ENCODE peak calls at places on chromosome 20, in five cellular contexts. P is mesendoderm, Y is cardiac muscle cell, E is right cardiac atrium, F is A549. K is an unnamed sample.

GRCh38 chr20:36717657-36718056 is 28.2 kb downstream of the NDRG3 start:
- DNase-seq in Y (peak; percentile 19), E (no peak), F (no peak), P (peak; percentile 58), K (peak; percentile 21)

GRCh38 chr20:24773751-24774201 is 175.3 kb upstream of the CST7 start:
- DNase-seq in F (peak; percentile 69), P (no peak), Y (no peak), E (no peak), K (no peak)

GRCh38 chr20:7989379-7989778 is 30.2 kb downstream of the TMX4 start:
- DNase-seq in E (no peak), P (no peak), F (no peak), Y (no peak), K (no peak)

GRCh38 chr20:36929290-36929689 is 22.2 kb downstream of the SAMHD1 start:
- DNase-seq in F (no peak), P (no peak), Y (no peak), E (no peak), K (no peak)

GRCh38 chr20:37297066-37297736 is 7.7 kb downstream of the MANBAL start:
- DNase-seq in P (no peak), Y (no peak), E (no peak), F (no peak), K (no peak)

GRCh38 chr20:41524980-41525613 is 93.1 kb downstream of the CHD6 start:
- DNase-seq in Y (peak; percentile 67), E (peak; percentile 88), P (no peak), F (no peak), K (no peak)

GRCh38 chr20:50625986-50626677 is 65.2 kb downstream of the RIPOR3 start:
- DNase-seq in P (peak; percentile 93), F (peak; percentile 67), Y (peak; percentile 71), E (peak; percentile 83), K (no peak)

GRCh38 chr20:25290646-25291431 is 43.0 kb downstream of the PYGB start:
- DNase-seq in E (peak; percentile 58), F (no peak), P (no peak), Y (no peak), K (no peak)

GRCh38 chr20:15487682-15488081 is 1085.6 kb downstream of the KIF16B start:
- DNase-seq in F (no peak), P (peak; percentile 78), Y (no peak), E (no peak), K (no peak)

GRCh38 chr20:39518649-39519048 is 556.5 kb downstream of the DHX35 start:
- DNase-seq in P (no peak), Y (no peak), E (no peak), F (no peak), K (no peak)

GRCh38 chr20:61628480-61628879 is 376.4 kb downstream of the CDH4 start:
- DNase-seq in P (no peak), E (no peak), Y (no peak), F (no peak), K (no peak)

GRCh38 chr20:35467339-35468224 is 12.2 kb downstream of the CEP250 start:
- DNase-seq in F (no peak), Y (peak; percentile 22), E (no peak), P (peak; percentile 54), K (no peak)

GRCh38 chr20:62362991-62363919 is 3.9 kb downstream of the LAMA5 start:
- DNase-seq in Y (no peak), F (no peak), P (peak; percentile 74), E (peak; percentile 74), K (no peak)

GRCh38 chr20:24985802-24986201 is 6.7 kb downstream of the APMAP start:
- DNase-seq in F (no peak), E (no peak), P (no peak), Y (no peak), K (no peak)

GRCh38 chr20:58976095-58976730 is 4.8 kb upstream of the NELFCD start:
- DNase-seq in Y (no peak), P (no peak), E (no peak), F (no peak), K (no peak)

GRCh38 chr20:57590485-57591288 is 29.5 kb downstream of the ZBP1 start:
- DNase-seq in P (no peak), Y (no peak), E (no peak), F (no peak), K (no peak)

GRCh38 chr20:17936791-17937687 is 31.6 kb downstream of the SNX5 start:
- DNase-seq in E (peak; percentile 81), Y (peak; percentile 51), P (peak; percentile 68), F (no peak), K (no peak)

GRCh38 chr20:38119446-38119845 is 45.6 kb downstream of the TGM2 start:
- DNase-seq in E (no peak), F (no peak), Y (no peak), P (no peak), K (no peak)

GRCh38 chr20:846894-847278 is 13.4 kb downstream of the FAM110A start:
- DNase-seq in Y (no peak), P (no peak), F (no peak), E (peak; percentile 65), K (peak; percentile 50)

GRCh38 chr20:10653593-10654288 is 20.1 kb downstream of the JAG1 start:
- DNase-seq in F (no peak), E (peak; percentile 76), Y (peak; percentile 45), P (no peak), K (no peak)

GRCh38 chr20:13784893-13785715 is at the start of the genes ESF1 and NDUFAF5:
- DNase-seq in Y (peak; percentile 97), E (peak; percentile 97), P (peak; percentile 99), F (peak; percentile 97), K (peak; percentile 92)

GRCh38 chr20:43840382-43841070 is 74.1 kb upstream of the TOX2 start:
- DNase-seq in Y (no peak), P (peak; percentile 78), E (no peak), F (peak; percentile 80), K (no peak)

DNA sequence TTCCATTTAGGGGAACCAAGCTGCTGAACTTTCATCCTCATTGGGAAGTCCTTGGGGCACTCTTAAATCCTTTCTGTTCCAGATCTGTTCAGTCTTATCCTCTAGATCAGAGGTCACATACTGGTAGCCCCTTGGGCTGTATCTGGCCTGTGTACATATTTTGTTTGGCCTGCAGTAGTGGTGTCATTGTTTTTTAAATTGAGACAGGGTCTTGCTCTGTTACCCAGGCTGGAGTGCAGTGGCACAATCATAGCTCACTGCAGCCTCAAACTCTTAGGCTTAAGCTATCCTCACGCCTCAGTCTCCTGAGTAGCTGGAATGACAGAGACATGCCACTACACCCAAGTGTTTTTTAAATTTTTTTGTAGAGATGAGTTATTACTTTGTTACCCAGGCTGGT is 14.8 kb downstream of the RALY start:
- DNase-seq in P (no peak), Y (no peak), E (no peak), F (no peak), K (no peak)
- H3K4me1 ChIP-seq in P (peaks cover 11% of the 10 kb centered on the region), Y (peaks cover 11% of the 10 kb centered on the region), E (peaks cover 20% of the 10 kb centered on the region), F (peaks cover 3% of the 10 kb centered on the region), K (peaks cover 86% of the 10 kb centered on the region)

DNA sequence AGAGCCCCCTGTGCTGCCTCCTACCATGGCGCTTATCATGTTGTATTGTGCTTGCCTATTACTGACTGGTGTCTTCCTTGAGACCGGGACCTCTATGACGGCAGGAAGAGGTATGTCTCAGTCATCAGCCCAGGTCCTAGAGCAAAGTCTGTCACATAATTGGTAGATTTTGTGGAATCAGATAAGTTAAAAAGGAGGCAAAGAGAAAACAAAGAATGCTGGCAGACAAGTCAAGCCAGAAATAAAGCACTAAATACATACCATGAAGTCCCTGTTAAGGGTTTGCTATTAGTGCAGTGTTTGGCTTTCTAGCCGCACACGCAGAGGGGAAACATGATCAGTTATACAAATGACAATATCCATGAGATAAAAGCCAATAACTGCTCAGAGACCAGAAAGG is 6.0 kb downstream of the TOMM34 start:
- DNase-seq in F (no peak), Y (no peak), P (no peak), E (no peak), K (no peak)
- H3K4me1 ChIP-seq in F (peaks cover 10% of the 10 kb centered on the region), Y (peaks cover 9% of the 10 kb centered on the region), P (peaks cover 4% of the 10 kb centered on the region), E (no peaks in the 10 kb centered on the region), K (peaks cover 12% of the 10 kb centered on the region)

DNA sequence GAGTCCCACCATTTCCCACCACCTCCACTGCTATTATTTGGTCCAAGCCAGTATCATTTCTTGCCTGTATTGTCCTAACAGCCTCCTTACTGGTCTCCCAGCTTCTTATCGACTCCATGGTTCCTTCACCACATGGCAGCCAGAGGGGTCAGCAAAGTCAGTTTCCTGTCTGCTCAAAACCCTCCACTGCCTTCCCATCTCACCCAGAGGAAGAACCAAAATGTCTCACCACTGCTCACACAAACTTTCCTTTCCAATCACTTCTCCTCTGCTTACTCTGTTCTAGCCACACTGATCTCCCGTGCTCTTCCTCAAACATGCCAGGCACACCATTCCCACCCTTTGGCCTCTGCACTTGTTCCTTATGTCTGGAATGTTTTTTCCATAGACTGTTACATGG is 39.7 kb downstream of the BCL2L1 start:
- DNase-seq in F (no peak), E (no peak), P (no peak), Y (no peak), K (no peak)
- H3K4me1 ChIP-seq in F (peaks cover 99% of the 10 kb centered on the region), E (peaks cover 29% of the 10 kb centered on the region), P (peaks cover 9% of the 10 kb centered on the region), Y (peaks cover 24% of the 10 kb centered on the region), K (peaks cover 95% of the 10 kb centered on the region)

GRCh38 chr20:47224300-47224791 is 132.2 kb downstream of the ZMYND8 start:
- DNase-seq in E (no peak), F (no peak), P (no peak), Y (no peak), K (no peak)
- H3K4me1 ChIP-seq in E (no peaks in the 10 kb centered on the region), F (no peaks in the 10 kb centered on the region), P (no peaks in the 10 kb centered on the region), Y (peaks cover 9% of the 10 kb centered on the region), K (no peaks in the 10 kb centered on the region)

GRCh38 chr20:51734876-51735499 is 33.2 kb downstream of the ATP9A start:
- DNase-seq in P (no peak), E (no peak), F (no peak), Y (no peak), K (no peak)

GRCh38 chr20:51738877-51739447 is 29.2 kb downstream of the ATP9A start:
- DNase-seq in P (no peak), Y (no peak), F (no peak), E (no peak), K (no peak)

GRCh38 chr20:51733070-51733469 is 35.1 kb downstream of the ATP9A start:
- DNase-seq in E (no peak), F (no peak), P (no peak), Y (no peak), K (no peak)

GRCh38 chr20:51736947-51737346 is 31.2 kb downstream of the ATP9A start:
- DNase-seq in Y (no peak), F (no peak), P (no peak), E (no peak), K (no peak)

DNA sequence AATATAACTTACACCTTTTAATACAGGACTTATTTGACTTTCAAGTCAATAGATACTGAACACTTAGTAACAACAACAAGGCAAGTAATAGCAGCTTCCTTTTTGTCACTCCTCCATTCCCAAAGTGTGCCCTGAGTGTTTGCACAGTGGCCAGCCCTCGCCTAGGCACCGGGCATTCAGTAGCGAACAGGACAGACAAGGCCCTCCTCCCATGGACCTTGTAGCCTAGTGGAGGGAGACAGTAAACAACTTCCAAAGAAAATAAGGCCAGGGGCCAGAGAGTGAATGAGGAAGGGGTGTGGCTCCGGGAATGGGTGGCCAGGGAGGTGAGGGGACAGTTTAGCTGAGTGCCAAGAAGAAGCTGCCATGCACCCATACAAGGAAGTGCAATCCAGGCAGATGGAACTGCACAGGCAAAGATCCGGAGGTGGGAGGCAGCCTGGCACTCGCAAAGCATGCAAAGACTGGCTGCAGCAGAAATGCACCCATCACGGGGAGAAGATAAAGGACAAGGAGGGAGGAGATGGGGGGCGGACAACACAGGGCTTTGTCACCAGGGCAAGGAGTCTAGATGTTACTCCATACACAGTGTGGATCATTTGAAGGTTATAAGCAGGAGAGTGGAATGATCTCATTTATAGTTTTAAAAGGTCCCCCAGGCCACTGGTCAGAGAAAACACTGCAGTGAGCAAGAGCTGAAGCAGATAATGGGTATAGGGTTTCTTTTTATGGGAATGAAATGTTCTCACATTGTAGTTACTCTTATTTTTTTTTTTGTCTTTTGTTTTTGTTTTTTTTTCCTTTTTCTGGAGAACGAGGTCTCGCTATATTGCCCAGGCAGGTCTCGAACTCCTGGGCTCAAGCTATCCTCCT is 32.2 kb downstream of the ATP9A start:
- DNase-seq in E (no peak), Y (no peak), F (no peak), P (no peak), K (no peak)
- H3K4me1 ChIP-seq in E (peaks cover 3% of the 10 kb centered on the region), Y (no peaks in the 10 kb centered on the region), F (peaks cover 24% of the 10 kb centered on the region), P (no peaks in the 10 kb centered on the region), K (no peaks in the 10 kb centered on the region)

K was measured in CD4-positive, alpha-beta memory T cell.